ENCODE peak calls at places on chromosomes 12 and 14, in nine cellular contexts. E, K, R, M, T, Y, I, W and G are unnamed samples.

GRCh38 chr14:88599761-88600439 is 37.1 kb downstream of the ZC3H14 start:
- DNase-seq in M (no peak), W (no peak), Y (no peak), E (no peak), T (no peak), R (no peak), I (no peak), K (no peak), G (no peak)

GRCh38 chr14:102155150-102155549 is 15.5 kb downstream of the WDR20 start:
- DNase-seq in E (no peak), T (no peak), M (peak; percentile 19), R (no peak), K (no peak), W (no peak), Y (no peak), I (no peak), G (no peak)

GRCh38 chr12:63922446-63922845 is 77.9 kb downstream of the SRGAP1 start:
- DNase-seq in K (no peak), T (no peak), R (no peak), I (no peak), E (no peak), Y (no peak), W (no peak), M (peak; percentile 21), G (no peak)

GRCh38 chr12:91216871-91217270 is 34.3 kb upstream of the DCN start:
- DNase-seq in M (no peak), T (no peak), W (no peak), R (no peak), K (no peak), I (no peak), Y (no peak), E (no peak), G (no peak)

GRCh38 chr14:69268763-69269162 is 8.8 kb downstream of the GALNT16 start:
- DNase-seq in T (no peak), R (no peak), I (no peak), W (no peak), Y (no peak), K (no peak), M (peak; percentile 67), E (no peak), G (no peak)

GRCh38 chr14:54584097-54584496 is 17.2 kb downstream of the SAMD4A start:
- DNase-seq in M (no peak), E (no peak), K (no peak), T (no peak), W (no peak), I (no peak), R (no peak), Y (no peak), G (no peak)

GRCh38 chr14:90567991-90568390 is 171.2 kb downstream of the CALM1 start:
- DNase-seq in M (no peak), T (no peak), R (no peak), Y (no peak), E (no peak), I (no peak), K (no peak), W (no peak), G (no peak)

GRCh38 chr12:93530358-93530757 is 42.1 kb upstream of the SOCS2 start:
- DNase-seq in R (no peak), Y (no peak), I (no peak), E (no peak), T (no peak), W (no peak), K (no peak), M (no peak), G (no peak)

GRCh38 chr14:33323979-33324378 is 385.3 kb downstream of the NPAS3 start:
- DNase-seq in M (no peak), I (no peak), Y (no peak), T (no peak), W (no peak), R (no peak), K (no peak), E (no peak), G (no peak)

GRCh38 chr14:68593806-68594536 is 198.9 kb downstream of the ZFP36L1 start:
- DNase-seq in E (no peak), W (no peak), T (peak; percentile 68), Y (no peak), K (no peak), I (no peak), M (no peak), R (no peak), G (no peak)

GRCh38 chr12:23895792-23896218 is 53.7 kb downstream of the SOX5 start:
- DNase-seq in E (no peak), M (no peak), I (no peak), W (no peak), Y (no peak), K (no peak), R (no peak), T (no peak), G (no peak)